ENCODE peak calls at places on chromosomes 11 and 22, in seven cellular contexts. One of them, this sample, is unnamed.

GRCh38 chr22:33002035-33002434 is 56.1 kb downstream of the SYN3 start:
- DNase-seq in suprapubic skin: no peak
- DNase-seq in mucosa of descending colon: no peak
- DNase-seq in cardiac muscle cell: no peak
- DNase-seq in H9: no peak
- DNase-seq in omental fat pad: no peak
- DNase-seq in GM12865: no peak
- DNase-seq in this sample: peak; percentile 27

GRCh38 chr11:15967966-15968365 is 388.4 kb downstream of the SOX6 start:
- DNase-seq in suprapubic skin: no peak
- DNase-seq in mucosa of descending colon: no peak
- DNase-seq in cardiac muscle cell: peak; percentile 82
- DNase-seq in H9: no peak
- DNase-seq in omental fat pad: no peak
- DNase-seq in GM12865: no peak
- DNase-seq in this sample: no peak

GRCh38 chr22:37088108-37088605 is 21.4 kb downstream of the TMPRSS6 start:
- DNase-seq in suprapubic skin: no peak
- DNase-seq in mucosa of descending colon: no peak
- DNase-seq in cardiac muscle cell: no peak
- DNase-seq in H9: no peak
- DNase-seq in omental fat pad: no peak
- DNase-seq in GM12865: no peak
- DNase-seq in this sample: no peak

GRCh38 chr11:97060184-97060583 is 670.4 kb downstream of the JRKL start:
- DNase-seq in suprapubic skin: no peak
- DNase-seq in mucosa of descending colon: no peak
- DNase-seq in cardiac muscle cell: no peak
- DNase-seq in H9: no peak
- DNase-seq in omental fat pad: no peak
- DNase-seq in GM12865: no peak
- DNase-seq in this sample: no peak

GRCh38 chr11:45412033-45412432 is 125.9 kb upstream of the SYT13 start:
- DNase-seq in suprapubic skin: no peak
- DNase-seq in mucosa of descending colon: no peak
- DNase-seq in cardiac muscle cell: peak; percentile 44
- DNase-seq in H9: peak; percentile 37
- DNase-seq in omental fat pad: no peak
- DNase-seq in GM12865: no peak
- DNase-seq in this sample: no peak

GRCh38 chr11:62105611-62106245 is 18.1 kb upstream of the INCENP start:
- DNase-seq in suprapubic skin: no peak
- DNase-seq in mucosa of descending colon: no peak
- DNase-seq in cardiac muscle cell: peak; percentile 69
- DNase-seq in H9: no peak
- DNase-seq in omental fat pad: no peak
- DNase-seq in GM12865: no peak
- DNase-seq in this sample: no peak

GRCh38 chr22:17910561-17911311 is 113.6 kb downstream of the MICAL3 start:
- DNase-seq in suprapubic skin: peak; percentile 80
- DNase-seq in mucosa of descending colon: no peak
- DNase-seq in cardiac muscle cell: peak; percentile 83
- DNase-seq in H9: peak; percentile 80
- DNase-seq in omental fat pad: no peak
- DNase-seq in GM12865: no peak
- DNase-seq in this sample: no peak

GRCh38 chr11:134372961-134373360 is 39.1 kb downstream of the B3GAT1 start:
- DNase-seq in suprapubic skin: peak; percentile 49
- DNase-seq in mucosa of descending colon: no peak
- DNase-seq in cardiac muscle cell: no peak
- DNase-seq in H9: no peak
- DNase-seq in omental fat pad: no peak
- DNase-seq in GM12865: no peak
- DNase-seq in this sample: no peak

GRCh38 chr11:13850256-13851010 is 112.1 kb upstream of the SPON1 start:
- DNase-seq in suprapubic skin: no peak
- DNase-seq in mucosa of descending colon: no peak
- DNase-seq in cardiac muscle cell: no peak
- DNase-seq in H9: no peak
- DNase-seq in omental fat pad: no peak
- DNase-seq in GM12865: no peak
- DNase-seq in this sample: no peak

GRCh38 chr11:111764621-111765020 is 1.6 kb downstream of the PPP2R1B start:
- DNase-seq in suprapubic skin: no peak
- DNase-seq in mucosa of descending colon: no peak
- DNase-seq in cardiac muscle cell: no peak
- DNase-seq in H9: no peak
- DNase-seq in omental fat pad: no peak
- DNase-seq in GM12865: no peak
- DNase-seq in this sample: no peak

GRCh38 chr11:118632577-118633318 is 25.3 kb downstream of the PHLDB1 start:
- DNase-seq in suprapubic skin: no peak
- DNase-seq in mucosa of descending colon: no peak
- DNase-seq in cardiac muscle cell: no peak
- DNase-seq in H9: no peak
- DNase-seq in omental fat pad: no peak
- DNase-seq in GM12865: no peak
- DNase-seq in this sample: no peak

GRCh38 chr22:50009765-50010675 is 2.5 kb downstream of the IL17REL start:
- DNase-seq in suprapubic skin: no peak
- DNase-seq in mucosa of descending colon: no peak
- DNase-seq in cardiac muscle cell: no peak
- DNase-seq in H9: peak; percentile 26
- DNase-seq in omental fat pad: no peak
- DNase-seq in GM12865: no peak
- DNase-seq in this sample: peak; percentile 86

GRCh38 chr11:114058026-114058706 is 1.3 kb upstream of the ZBTB16 start:
- DNase-seq in suprapubic skin: peak; percentile 68
- DNase-seq in mucosa of descending colon: no peak
- DNase-seq in cardiac muscle cell: peak; percentile 60
- DNase-seq in H9: peak; percentile 43
- DNase-seq in omental fat pad: no peak
- DNase-seq in GM12865: no peak
- DNase-seq in this sample: no peak

GRCh38 chr11:44623716-44624491 is 58.4 kb downstream of the CD82 start:
- DNase-seq in suprapubic skin: peak; percentile 62
- DNase-seq in mucosa of descending colon: no peak
- DNase-seq in cardiac muscle cell: peak; percentile 67
- DNase-seq in H9: peak; percentile 20
- DNase-seq in omental fat pad: peak; percentile 22
- DNase-seq in GM12865: no peak
- DNase-seq in this sample: peak; percentile 74

GRCh38 chr11:64875369-64876225 is 2.8 kb downstream of the EHD1 start:
- DNase-seq in suprapubic skin: no peak
- DNase-seq in mucosa of descending colon: no peak
- DNase-seq in cardiac muscle cell: no peak
- DNase-seq in H9: no peak
- DNase-seq in omental fat pad: no peak
- DNase-seq in GM12865: peak; percentile 51
- DNase-seq in this sample: no peak

GRCh38 chr11:23509023-23509422 is 648.7 kb upstream of the CCDC179 start:
- DNase-seq in suprapubic skin: no peak
- DNase-seq in mucosa of descending colon: no peak
- DNase-seq in cardiac muscle cell: peak; percentile 3
- DNase-seq in H9: no peak
- DNase-seq in omental fat pad: no peak
- DNase-seq in GM12865: no peak
- DNase-seq in this sample: no peak

GRCh38 chr11:2186669-2187266 is 15.2 kb upstream of the TH start:
- DNase-seq in suprapubic skin: no peak
- DNase-seq in mucosa of descending colon: peak; percentile 48
- DNase-seq in cardiac muscle cell: peak; percentile 30
- DNase-seq in H9: peak; percentile 73
- DNase-seq in omental fat pad: no peak
- DNase-seq in GM12865: peak; percentile 32
- DNase-seq in this sample: no peak

GRCh38 chr11:74966651-74967050 is 17.6 kb downstream of the SPCS2 start:
- DNase-seq in suprapubic skin: no peak
- DNase-seq in mucosa of descending colon: no peak
- DNase-seq in cardiac muscle cell: no peak
- DNase-seq in H9: no peak
- DNase-seq in omental fat pad: no peak
- DNase-seq in GM12865: no peak
- DNase-seq in this sample: no peak

GRCh38 chr11:44324787-44325525 is 15.0 kb upstream of the ALX4 start:
- DNase-seq in suprapubic skin: no peak
- DNase-seq in mucosa of descending colon: no peak
- DNase-seq in cardiac muscle cell: no peak
- DNase-seq in H9: no peak
- DNase-seq in omental fat pad: no peak
- DNase-seq in GM12865: no peak
- DNase-seq in this sample: no peak

GRCh38 chr11:120780239-120780638 is 243.7 kb upstream of the TBCEL start:
- DNase-seq in suprapubic skin: no peak
- DNase-seq in mucosa of descending colon: no peak
- DNase-seq in cardiac muscle cell: peak; percentile 16
- DNase-seq in H9: no peak
- DNase-seq in omental fat pad: no peak
- DNase-seq in GM12865: no peak
- DNase-seq in this sample: no peak

GRCh38 chr11:82907376-82907775 is 5.8 kb downstream of the DDIAS start:
- DNase-seq in suprapubic skin: no peak
- DNase-seq in mucosa of descending colon: no peak
- DNase-seq in cardiac muscle cell: no peak
- DNase-seq in H9: no peak
- DNase-seq in omental fat pad: no peak
- DNase-seq in GM12865: no peak
- DNase-seq in this sample: no peak

GRCh38 chr11:36672815-36673450 is 74.9 kb upstream of the RAG2 start:
- DNase-seq in suprapubic skin: no peak
- DNase-seq in mucosa of descending colon: peak; percentile 65
- DNase-seq in cardiac muscle cell: peak; percentile 64
- DNase-seq in H9: no peak
- DNase-seq in omental fat pad: no peak
- DNase-seq in GM12865: peak; percentile 55
- DNase-seq in this sample: no peak

DNA sequence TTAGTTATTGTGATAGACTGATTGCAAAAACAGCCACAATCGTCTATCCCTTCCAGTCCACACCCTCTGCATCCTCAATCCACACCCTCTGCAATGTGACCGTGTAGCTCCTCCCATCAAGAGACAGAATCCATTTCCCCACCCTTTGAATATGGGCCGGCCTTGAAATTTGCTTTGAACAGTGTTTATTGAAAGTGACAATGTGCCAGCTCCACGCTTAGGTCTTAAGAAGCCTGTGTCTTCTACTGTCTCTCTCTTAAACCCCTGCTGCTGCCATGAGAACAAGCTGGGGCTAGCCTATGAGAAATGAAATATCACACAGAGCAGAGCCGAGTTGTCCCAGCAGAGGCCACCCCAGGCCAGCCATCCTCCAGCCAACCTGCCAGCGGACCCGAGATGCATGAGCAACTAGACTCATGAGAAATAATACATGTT is 22.3 kb upstream of the MICAL2 start:
- DNase-seq in suprapubic skin: peak; percentile 68
- DNase-seq in mucosa of descending colon: peak; percentile 71
- DNase-seq in cardiac muscle cell: peak; percentile 68
- DNase-seq in H9: no peak
- DNase-seq in omental fat pad: no peak
- DNase-seq in GM12865: no peak
- DNase-seq in this sample: no peak
- TF ChIP-seq CTCF in suprapubic skin: peak; percentile 48
- TF ChIP-seq CTCF in mucosa of descending colon: no peak
- TF ChIP-seq CTCF in cardiac muscle cell: peak; percentile 48
- TF ChIP-seq CTCF in H9: no peak
- TF ChIP-seq CTCF in omental fat pad: no peak
- TF ChIP-seq CTCF in GM12865: no peak
- TF ChIP-seq CTCF in this sample: peak; percentile 58

GRCh38 chr22:27133951-27134664 is 476.7 kb downstream of the MIAT start:
- DNase-seq in suprapubic skin: peak; percentile 68
- DNase-seq in mucosa of descending colon: peak; percentile 29
- DNase-seq in cardiac muscle cell: peak; percentile 87
- DNase-seq in H9: no peak
- DNase-seq in omental fat pad: no peak
- DNase-seq in GM12865: peak; percentile 8
- DNase-seq in this sample: no peak
- TF ChIP-seq CTCF in suprapubic skin: no peak
- TF ChIP-seq CTCF in mucosa of descending colon: no peak
- TF ChIP-seq CTCF in cardiac muscle cell: no peak
- TF ChIP-seq CTCF in H9: no peak
- TF ChIP-seq CTCF in omental fat pad: no peak
- TF ChIP-seq CTCF in GM12865: no peak
- TF ChIP-seq CTCF in this sample: no peak

GRCh38 chr11:131397666-131398065 is 27.3 kb downstream of the NTM start:
- DNase-seq in suprapubic skin: no peak
- DNase-seq in mucosa of descending colon: peak; percentile 6
- DNase-seq in cardiac muscle cell: no peak
- DNase-seq in H9: no peak
- DNase-seq in omental fat pad: no peak
- DNase-seq in GM12865: no peak
- DNase-seq in this sample: no peak

GRCh38 chr11:131391161-131391560 is 20.7 kb downstream of the NTM start:
- DNase-seq in suprapubic skin: no peak
- DNase-seq in mucosa of descending colon: no peak
- DNase-seq in cardiac muscle cell: no peak
- DNase-seq in H9: no peak
- DNase-seq in omental fat pad: no peak
- DNase-seq in GM12865: no peak
- DNase-seq in this sample: no peak

GRCh38 chr11:131389582-131389981 is 19.2 kb downstream of the NTM start:
- DNase-seq in suprapubic skin: no peak
- DNase-seq in mucosa of descending colon: no peak
- DNase-seq in cardiac muscle cell: no peak
- DNase-seq in H9: no peak
- DNase-seq in omental fat pad: no peak
- DNase-seq in GM12865: no peak
- DNase-seq in this sample: no peak

DNA sequence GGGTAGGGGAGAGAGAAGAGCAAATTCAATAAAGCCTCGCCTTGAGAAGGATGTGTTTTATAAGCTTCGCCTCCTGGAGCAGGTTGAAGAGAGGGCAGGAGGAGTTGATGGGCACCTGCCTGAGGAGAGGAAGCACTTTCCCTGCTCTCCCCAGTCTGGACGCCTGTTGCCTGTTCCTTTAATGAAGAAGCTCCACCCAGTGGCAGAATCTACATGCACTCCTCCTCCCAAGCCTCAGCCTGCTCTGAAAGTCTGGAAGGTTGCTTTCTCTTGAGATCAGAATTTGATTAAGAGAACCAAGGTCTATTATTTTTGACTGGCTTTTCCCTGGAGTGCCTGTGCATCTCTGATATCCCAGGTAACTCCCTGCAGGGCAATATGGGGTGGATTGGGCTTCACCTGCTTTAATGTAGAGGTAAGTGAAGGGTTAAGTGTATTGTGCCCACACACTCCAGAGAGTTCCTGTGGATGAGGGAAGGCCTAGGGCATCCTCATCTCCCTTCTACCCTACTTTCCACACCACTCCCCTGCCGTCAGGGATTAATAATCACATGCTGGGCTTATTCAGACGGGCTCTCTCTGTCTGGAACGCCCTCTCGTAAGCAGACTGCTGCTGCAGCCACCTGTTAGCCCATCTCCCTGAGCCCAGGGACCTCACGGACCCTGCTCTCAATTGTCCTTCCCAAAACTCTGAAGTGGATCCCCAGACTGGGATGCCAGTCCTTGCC is 22.3 kb downstream of the NTM start:
- DNase-seq in suprapubic skin: no peak
- DNase-seq in mucosa of descending colon: peak; percentile 22
- DNase-seq in cardiac muscle cell: peak; percentile 34
- DNase-seq in H9: peak; percentile 59
- DNase-seq in omental fat pad: no peak
- DNase-seq in GM12865: no peak
- DNase-seq in this sample: no peak
- TF ChIP-seq CTCF in suprapubic skin: peak; percentile 7
- TF ChIP-seq CTCF in mucosa of descending colon: no peak
- TF ChIP-seq CTCF in cardiac muscle cell: peak; percentile 33
- TF ChIP-seq CTCF in H9: peak; percentile 60
- TF ChIP-seq CTCF in omental fat pad: no peak
- TF ChIP-seq CTCF in GM12865: peak; percentile 10
- TF ChIP-seq CTCF in this sample: no peak

GRCh38 chr11:69918231-69918937 is 99.2 kb upstream of the FGF3 start:
- DNase-seq in suprapubic skin: peak; percentile 74
- DNase-seq in mucosa of descending colon: no peak
- DNase-seq in cardiac muscle cell: no peak
- DNase-seq in H9: no peak
- DNase-seq in omental fat pad: no peak
- DNase-seq in GM12865: no peak
- DNase-seq in this sample: no peak
- TF ChIP-seq CTCF in suprapubic skin: no peak
- TF ChIP-seq CTCF in mucosa of descending colon: no peak
- TF ChIP-seq CTCF in cardiac muscle cell: no peak
- TF ChIP-seq CTCF in H9: no peak
- TF ChIP-seq CTCF in omental fat pad: no peak
- TF ChIP-seq CTCF in GM12865: no peak
- TF ChIP-seq CTCF in this sample: no peak